ENCODE peak calls at places on chromosomes 16 and 17, in seven cellular contexts. M, R, E, L, P, S and K are unnamed samples.

GRCh38 chr16:1164975-1165374 is 12.1 kb downstream of the CACNA1H start:
- DNase-seq in M (no peak), R (no peak), E (no peak), L (no peak), P (no peak), S (no peak), K (no peak)

GRCh38 chr16:82386771-82387170 is 216.7 kb upstream of the MPHOSPH6 start:
- DNase-seq in M (no peak), R (no peak), E (no peak), L (no peak), P (no peak), S (no peak), K (no peak)

GRCh38 chr16:49469930-49470451 is 96.4 kb downstream of the C16orf78 start:
- DNase-seq in M (no peak), R (no peak), E (no peak), L (no peak), P (no peak), S (no peak), K (peak; percentile 10)

GRCh38 chr17:15269087-15269486 is 4.0 kb upstream of the PMP22 start:
- DNase-seq in M (no peak), R (no peak), E (no peak), L (no peak), P (no peak), S (no peak), K (no peak)

GRCh38 chr17:28792877-28793666 is 49.3 kb downstream of the TRAF4 start:
- DNase-seq in M (no peak), R (no peak), E (no peak), L (peak; percentile 32), P (no peak), S (peak; percentile 35), K (no peak)

GRCh38 chr17:43360376-43360738 is 38.4 kb upstream of the ARL4D start:
- DNase-seq in M (no peak), R (no peak), E (no peak), L (peak; percentile 97), P (peak; percentile 80), S (no peak), K (peak; percentile 39)

GRCh38 chr17:28364665-28365363 is at the start of gene SEBOX:
- DNase-seq in M (no peak), R (no peak), E (peak; percentile 57), L (no peak), P (no peak), S (no peak), K (no peak)

GRCh38 chr17:8576895-8577294 is 53.6 kb downstream of the MYH10 start:
- DNase-seq in M (no peak), R (no peak), E (no peak), L (no peak), P (no peak), S (no peak), K (no peak)

GRCh38 chr16:2710021-2710710 is 9.9 kb downstream of the PRSS27 start:
- DNase-seq in M (no peak), R (no peak), E (peak; percentile 74), L (no peak), P (no peak), S (no peak), K (no peak)

DNA sequence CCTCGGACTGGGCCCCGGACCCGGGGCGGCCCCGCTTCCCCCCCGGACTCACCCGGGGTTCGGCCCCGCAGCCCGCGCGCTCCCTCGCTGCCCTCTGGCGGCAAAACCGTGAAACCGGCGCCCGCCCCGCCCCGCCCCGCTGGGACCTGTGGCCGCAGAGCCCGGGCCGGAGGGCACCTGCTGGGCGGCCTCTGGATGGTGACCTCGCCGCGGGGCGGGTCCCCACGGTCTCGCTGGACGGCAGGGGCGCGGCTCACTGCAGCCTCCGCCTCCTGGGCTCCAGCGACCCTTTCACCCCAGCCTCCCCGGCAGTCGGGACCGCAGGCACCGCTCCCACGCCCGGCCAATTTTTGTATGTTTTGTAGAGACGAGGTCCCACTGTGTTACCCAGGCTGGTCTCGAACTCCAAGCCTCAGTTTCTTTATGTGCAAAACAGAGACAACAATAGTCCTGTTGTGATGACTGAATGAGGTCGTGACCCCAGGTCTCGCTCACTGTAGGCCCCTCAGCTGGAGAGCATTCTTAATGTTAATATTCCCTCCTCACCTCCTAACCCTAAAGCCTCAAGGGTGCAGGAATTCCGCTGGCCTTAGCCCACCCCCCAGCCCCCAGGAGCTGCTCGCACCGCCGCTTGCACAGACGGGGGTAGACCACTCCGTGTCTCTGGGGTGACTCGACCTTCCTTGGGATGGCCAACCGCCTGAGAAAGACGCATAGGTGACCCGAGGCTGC is 33.7 kb upstream of the RPH3AL start:
- DNase-seq in M (peak; percentile 76), R (no peak), E (peak; percentile 93), L (no peak), P (peak; percentile 84), S (peak; percentile 46), K (peak; percentile 89)
- H3K4me3 ChIP-seq in M (peak overlapping the region; percentile 52), R (no peak overlapping the region), E (no peak overlapping the region), L (peak overlapping the region; percentile 51), P (no peak overlapping the region), S (no peak overlapping the region), K (peak overlapping the region; percentile 53)

GRCh38 chr17:48587276-48588073 is 2.6 kb downstream of the HOXB3 start:
- DNase-seq in M (no peak), R (no peak), E (no peak), L (peak; percentile 82), P (no peak), S (peak; percentile 93), K (no peak)
- H3K9ac ChIP-seq in M (peak overlapping the region; percentile 5), R (no peak overlapping the region), E (peak overlapping the region; percentile 95), L (peak overlapping the region; percentile 100), P (peak overlapping the region; percentile 97), S (peak overlapping the region; percentile 98), K (peak overlapping the region; percentile 78)

DNA sequence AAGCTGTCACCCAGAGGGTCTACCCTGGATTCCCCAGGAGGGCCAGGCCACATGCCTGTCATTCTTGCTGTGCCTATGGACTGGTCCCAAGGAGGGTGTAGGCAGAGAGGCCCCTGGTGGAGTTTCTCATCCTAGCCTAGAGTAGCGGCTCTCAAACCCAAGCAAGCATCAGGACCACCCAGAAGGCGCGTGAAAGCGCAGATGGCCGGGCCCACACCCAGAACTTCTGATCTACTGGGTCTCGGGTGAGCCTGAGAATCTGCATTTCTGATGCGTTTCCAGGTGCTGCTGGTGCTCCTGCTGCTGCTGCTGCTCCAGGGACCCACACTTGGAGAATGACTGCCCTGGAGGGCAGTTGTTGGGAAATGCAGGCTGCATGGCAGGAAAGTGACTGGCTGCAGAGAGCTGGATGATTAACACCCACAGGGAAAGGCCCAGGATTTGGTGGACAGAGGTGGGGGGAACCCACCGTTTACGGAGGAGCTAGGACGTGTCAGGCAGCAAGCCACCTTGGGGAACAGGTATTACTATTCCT is 9.5 kb upstream of the OSGIN1 start:
- DNase-seq in M (no peak), R (no peak), E (no peak), L (no peak), P (no peak), S (no peak), K (no peak)
- H3K4me3 ChIP-seq in M (no peak overlapping the region), R (no peak overlapping the region), E (no peak overlapping the region), L (no peak overlapping the region), P (no peak overlapping the region), S (no peak overlapping the region), K (no peak overlapping the region)

GRCh38 chr17:64148017-64148631 is 18.2 kb upstream of the ERN1 start:
- DNase-seq in M (peak; percentile 23), R (peak; percentile 30), E (no peak), L (no peak), P (no peak), S (peak; percentile 13), K (no peak)
- H3K9ac ChIP-seq in M (peak overlapping the region; percentile 98), R (peak overlapping the region; percentile 96), E (no peak overlapping the region), L (no peak overlapping the region), P (peak overlapping the region; percentile 30), S (peak overlapping the region; percentile 97), K (no peak overlapping the region)

GRCh38 chr17:40067710-40068109 is 4.9 kb downstream of the THRA start:
- DNase-seq in M (no peak), R (no peak), E (no peak), L (no peak), P (no peak), S (no peak), K (no peak)

GRCh38 chr17:40068584-40068916 is 5.8 kb downstream of the THRA start:
- DNase-seq in M (no peak), R (no peak), E (no peak), L (no peak), P (no peak), S (no peak), K (no peak)

GRCh38 chr17:40069751-40070643 is 7.2 kb downstream of the THRA start:
- DNase-seq in M (peak; percentile 74), R (no peak), E (peak; percentile 82), L (peak; percentile 46), P (peak; percentile 47), S (peak; percentile 33), K (peak; percentile 84)

GRCh38 chr17:40068917-40069750 is 6.4 kb downstream of the THRA start:
- DNase-seq in M (peak; percentile 94), R (no peak), E (peak; percentile 97), L (peak; percentile 84), P (peak; percentile 92), S (peak; percentile 85), K (peak; percentile 90)

GRCh38 chr17:40068129-40068581 is 5.4 kb downstream of the THRA start:
- DNase-seq in M (peak; percentile 55), R (no peak), E (no peak), L (no peak), P (peak; percentile 31), S (no peak), K (no peak)
- H3K4me3 ChIP-seq in M (peak overlapping the region; percentile 75), R (no peak overlapping the region), E (peak overlapping the region; percentile 18), L (no peak overlapping the region), P (peak overlapping the region; percentile 72), S (peak overlapping the region; percentile 65), K (peak overlapping the region; percentile 10)

DNA sequence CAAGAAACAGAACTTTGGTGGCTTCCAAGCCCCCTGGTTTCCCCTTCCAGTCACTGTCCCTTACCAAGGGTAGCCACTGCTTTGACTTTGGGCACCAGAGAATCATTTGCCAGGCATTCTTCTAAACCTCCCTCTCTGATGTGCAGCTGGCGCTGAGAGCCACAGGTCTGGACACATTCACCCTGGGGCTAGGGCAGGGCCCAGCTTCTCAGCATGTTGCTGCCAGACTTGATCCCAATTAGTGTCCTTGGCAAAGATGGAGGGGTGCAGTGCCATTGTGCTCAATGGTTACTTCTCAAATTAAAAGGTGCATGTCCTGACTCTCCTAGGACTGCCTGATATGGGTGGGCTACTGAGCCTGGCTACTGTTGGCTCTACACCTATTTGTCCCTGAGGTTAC is 7.6 kb upstream of the SLC47A2 start:
- DNase-seq in M (no peak), R (no peak), E (peak; percentile 51), L (no peak), P (peak; percentile 37), S (no peak), K (no peak)
- H3K9ac ChIP-seq in M (peak overlapping the region; percentile 59), R (no peak overlapping the region), E (no peak overlapping the region), L (no peak overlapping the region), P (no peak overlapping the region), S (no peak overlapping the region), K (no peak overlapping the region)

DNA sequence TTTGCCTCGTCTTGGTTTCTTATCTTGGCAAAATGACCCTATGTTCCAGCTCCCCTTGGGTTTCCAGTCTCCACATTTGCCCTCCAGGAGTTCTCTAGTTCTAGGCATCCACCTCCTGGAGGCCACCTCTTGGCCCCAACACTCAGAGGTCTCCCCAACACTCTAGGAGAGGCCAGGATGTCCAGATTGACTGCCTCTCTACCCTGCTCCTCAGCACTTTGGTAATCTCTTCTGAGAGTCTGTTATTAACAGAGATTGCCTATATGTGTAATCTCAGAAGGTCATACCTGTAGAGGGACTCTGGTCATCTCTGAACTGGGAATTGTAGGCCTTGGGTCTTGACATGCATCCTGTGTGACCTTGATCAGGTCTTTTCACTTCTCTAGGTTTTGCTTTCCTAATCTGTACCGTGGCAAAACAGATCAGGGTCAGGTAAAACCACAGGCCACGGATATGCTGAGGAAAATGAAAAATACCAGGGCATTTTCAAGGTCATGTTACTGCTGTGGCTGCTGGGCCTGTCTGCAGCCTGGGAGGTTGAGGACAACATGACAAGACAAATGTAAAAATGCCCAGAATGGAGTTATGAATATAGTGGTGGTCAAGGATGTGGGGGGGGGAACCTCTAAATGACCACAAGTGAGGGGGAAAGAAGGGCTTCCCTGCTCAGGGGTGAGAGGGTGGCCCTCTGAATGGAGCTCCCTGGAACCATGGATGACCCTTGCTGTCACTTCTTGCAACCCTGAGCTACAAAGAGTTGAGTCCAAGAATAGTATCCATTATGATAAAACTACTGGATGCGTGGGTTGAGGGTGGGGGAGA is 5.0 kb upstream of the CCL4L2 start:
- DNase-seq in M (no peak), R (no peak), E (no peak), L (no peak), P (no peak), S (no peak), K (no peak)
- H3K4me3 ChIP-seq in M (no peak overlapping the region), R (no peak overlapping the region), E (no peak overlapping the region), L (no peak overlapping the region), P (no peak overlapping the region), S (no peak overlapping the region), K (no peak overlapping the region)